ENCODE peak calls at places on chromosomes 11 and 22, in eight cellular contexts. Z, H, J, U, E, M, D and X are unnamed samples.

GRCh38 chr11:118895093-118896039 is 11.7 kb downstream of the CXCR5 start:
- DNase-seq in Z (no peak), H (peak; percentile 76), J (no peak), U (no peak), E (no peak), M (no peak), D (no peak), X (peak; percentile 62)

GRCh38 chr11:76030286-76030685 is 176.0 kb downstream of the WNT11 start:
- DNase-seq in Z (peak; percentile 93), H (no peak), J (no peak), U (no peak), E (no peak), M (peak; percentile 25), D (no peak), X (no peak)

GRCh38 chr11:1667906-1668305 is 29.1 kb upstream of the KRTAP5-6 start:
- DNase-seq in Z (no peak), H (no peak), J (no peak), U (no peak), E (no peak), M (peak; percentile 10), D (no peak), X (no peak)

GRCh38 chr11:8408151-8408930 is 144.7 kb upstream of the LMO1 start:
- DNase-seq in Z (no peak), H (no peak), J (no peak), U (no peak), E (no peak), M (no peak), D (no peak), X (no peak)

GRCh38 chr22:30984317-30984716 is 15.3 kb downstream of the TUG1 start:
- DNase-seq in Z (no peak), H (no peak), J (no peak), U (no peak), E (no peak), M (no peak), D (no peak), X (no peak)

GRCh38 chr11:97764605-97765004 is 1256.1 kb upstream of the CNTN5 start:
- DNase-seq in Z (no peak), H (no peak), J (no peak), U (no peak), E (no peak), M (peak; percentile 8), D (no peak), X (no peak)

GRCh38 chr22:46233231-46233630 is 16.9 kb downstream of the CDPF1 start:
- DNase-seq in Z (peak; percentile 62), H (no peak), J (no peak), U (no peak), E (no peak), M (no peak), D (peak; percentile 69), X (no peak)

GRCh38 chr11:108559340-108559739 is 34.2 kb downstream of the EXPH5 start:
- DNase-seq in Z (peak; percentile 82), H (no peak), J (no peak), U (no peak), E (no peak), M (peak; percentile 66), D (no peak), X (no peak)

GRCh38 chr11:118679483-118679882 is at the start of gene TREH:
- DNase-seq in Z (no peak), H (no peak), J (no peak), U (no peak), E (no peak), M (no peak), D (peak; percentile 85), X (no peak)

GRCh38 chr11:131409307-131409706 is 38.9 kb downstream of the NTM start:
- DNase-seq in Z (no peak), H (no peak), J (no peak), U (no peak), E (no peak), M (no peak), D (no peak), X (no peak)

GRCh38 chr22:50530280-50530856 is 556 bp upstream of the TYMP start:
- DNase-seq in Z (peak; percentile 58), H (peak; percentile 29), J (peak; percentile 48), U (no peak), E (peak; percentile 94), M (peak; percentile 94), D (peak; percentile 63), X (peak; percentile 80)

GRCh38 chr11:18578975-18579598 is 9.4 kb downstream of the UEVLD start:
- DNase-seq in Z (no peak), H (no peak), J (no peak), U (no peak), E (no peak), M (no peak), D (no peak), X (no peak)

GRCh38 chr11:61480936-61481335 is 27.6 kb upstream of the LRRC10B start:
- DNase-seq in Z (no peak), H (no peak), J (peak; percentile 87), U (peak; percentile 74), E (no peak), M (peak; percentile 43), D (no peak), X (no peak)

GRCh38 chr11:83241291-83241946 is 44.7 kb downstream of the CCDC90B start:
- DNase-seq in Z (peak; percentile 72), H (no peak), J (peak; percentile 45), U (peak; percentile 64), E (no peak), M (peak; percentile 75), D (peak; percentile 71), X (no peak)

GRCh38 chr22:46052801-46053562 is 76.0 kb upstream of the WNT7B start:
- DNase-seq in Z (peak; percentile 38), H (no peak), J (peak; percentile 11), U (no peak), E (peak; percentile 72), M (peak; percentile 49), D (peak; percentile 72), X (no peak)

GRCh38 chr11:69215784-69216415 is 60.2 kb downstream of the SMIM38 start:
- DNase-seq in Z (peak; percentile 16), H (no peak), J (no peak), U (no peak), E (no peak), M (no peak), D (no peak), X (no peak)

GRCh38 chr22:29030016-29030617 is 31.5 kb downstream of the C22orf31 start:
- DNase-seq in Z (peak; percentile 76), H (no peak), J (no peak), U (no peak), E (no peak), M (peak; percentile 36), D (peak; percentile 28), X (no peak)

GRCh38 chr22:29030618-29031235 is 30.9 kb downstream of the C22orf31 start:
- DNase-seq in Z (peak; percentile 96), H (no peak), J (peak; percentile 71), U (peak; percentile 53), E (peak; percentile 83), M (peak; percentile 86), D (peak; percentile 92), X (no peak)

GRCh38 chr22:29032584-29032983 is 29.0 kb downstream of the C22orf31 start:
- DNase-seq in Z (peak; percentile 5), H (no peak), J (no peak), U (no peak), E (no peak), M (no peak), D (peak; percentile 39), X (no peak)

GRCh38 chr22:29032014-29032475 is 29.6 kb downstream of the C22orf31 start:
- DNase-seq in Z (no peak), H (no peak), J (no peak), U (no peak), E (no peak), M (peak; percentile 11), D (peak; percentile 30), X (no peak)

DNA sequence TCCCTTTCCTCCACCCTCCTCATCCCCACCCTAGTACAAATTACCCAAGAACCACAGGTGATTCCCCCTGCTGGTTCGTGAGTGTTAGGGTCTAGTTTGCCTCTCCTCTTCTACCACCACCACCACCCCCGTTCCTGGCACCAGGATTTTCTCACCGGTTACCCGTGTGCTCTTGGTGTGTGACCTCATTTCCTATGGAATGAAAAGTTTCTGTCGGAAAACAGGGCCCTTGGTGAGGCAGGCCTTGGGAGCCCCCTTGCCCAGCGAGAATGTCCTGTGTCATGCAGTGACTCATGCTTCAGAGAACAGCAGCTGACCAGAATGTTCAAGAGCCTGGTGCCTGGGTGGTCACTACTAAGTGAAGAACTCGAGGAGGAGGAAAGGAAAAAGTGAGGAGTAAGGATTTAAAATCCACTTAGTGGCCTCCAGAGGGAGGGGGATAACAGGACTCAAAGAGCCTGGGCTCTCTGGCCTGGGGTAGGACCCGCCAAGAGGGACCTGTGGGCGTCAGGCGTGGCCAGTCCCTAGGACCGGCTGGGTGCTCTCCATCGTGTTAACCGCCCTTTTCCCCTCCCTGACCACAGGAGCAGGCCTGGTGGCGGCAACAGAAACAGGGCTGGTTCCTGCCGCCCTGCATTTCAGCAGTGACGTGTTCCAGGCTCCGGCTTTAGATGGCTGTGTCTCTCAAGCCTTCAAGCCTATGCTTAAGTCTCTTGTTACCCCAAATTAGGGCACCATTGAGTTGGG is 30.2 kb downstream of the C22orf31 start:
- DNase-seq in Z (peak; percentile 99), H (no peak), J (no peak), U (peak; percentile 41), E (peak; percentile 63), M (peak; percentile 92), D (peak; percentile 60), X (no peak)
- TF ChIP-seq CTCF in Z (peak; percentile 9), H (no peak), J (no peak), U (no peak), E (no peak), M (peak; percentile 23), D (no peak), X (no peak)

DNA sequence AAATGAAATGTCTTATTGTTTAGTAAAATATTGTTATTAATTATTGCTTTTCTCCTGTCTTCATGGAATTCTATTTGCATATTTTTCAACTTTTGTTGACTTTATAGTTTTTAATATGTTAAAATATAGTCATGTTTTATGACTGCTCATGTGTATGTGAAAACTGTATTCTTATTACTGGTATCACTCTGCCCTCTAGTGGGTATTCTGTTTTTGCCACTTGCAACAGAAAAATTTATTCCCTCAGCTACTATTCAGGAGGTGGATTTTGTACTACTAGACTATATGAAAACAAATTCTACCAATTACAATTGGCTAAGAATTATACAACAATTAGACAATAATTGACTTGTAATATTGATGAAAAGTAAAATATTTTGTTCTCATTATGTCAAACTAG is 45.0 kb downstream of the OR4C6 start:
- DNase-seq in Z (peak; percentile 10), H (no peak), J (no peak), U (no peak), E (no peak), M (peak; percentile 40), D (no peak), X (no peak)
- TF ChIP-seq CTCF in Z (peak; percentile 46), H (no peak), J (peak; percentile 32), U (peak; percentile 70), E (peak; percentile 49), M (peak; percentile 51), D (no peak), X (no peak)

DNA sequence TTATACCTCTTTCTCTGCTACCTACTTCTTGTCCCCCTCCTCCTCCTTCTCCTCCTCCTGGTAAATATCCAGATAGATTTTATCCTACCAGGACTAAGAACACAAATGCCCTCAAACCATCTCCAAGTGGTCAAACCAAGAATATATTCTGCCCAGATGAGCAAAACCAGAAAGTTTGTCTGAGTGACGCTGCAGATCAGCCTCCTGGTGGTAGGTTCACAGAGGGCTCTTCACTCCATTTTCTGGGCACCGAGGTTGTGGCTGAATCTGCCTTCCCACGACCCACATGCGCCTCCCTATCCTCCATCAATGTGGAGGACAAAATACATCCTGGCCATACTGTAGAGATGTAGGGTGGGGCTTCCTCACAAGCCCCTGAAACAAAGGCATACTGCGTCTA is 543.6 kb downstream of the MN1 start:
- DNase-seq in Z (no peak), H (no peak), J (no peak), U (no peak), E (no peak), M (no peak), D (no peak), X (no peak)
- TF ChIP-seq CTCF in Z (no peak), H (no peak), J (no peak), U (no peak), E (no peak), M (peak; percentile 21), D (no peak), X (no peak)

GRCh38 chr11:72752088-72752914 is at the start of gene ARAP1:
- DNase-seq in Z (peak; percentile 74), H (peak; percentile 80), J (peak; percentile 76), U (peak; percentile 59), E (peak; percentile 85), M (peak; percentile 81), D (peak; percentile 70), X (peak; percentile 74)
- TF ChIP-seq CTCF in Z (peak; percentile 4), H (no peak), J (no peak), U (no peak), E (no peak), M (peak; percentile 9), D (no peak), X (no peak)